ENCODE peak calls at places on chromosomes 3 and 15, in four cellular contexts. One of them, this sample, is unnamed.

GRCh38 chr15:70596354-70597055 is 166.9 kb downstream of the UACA start:
- DNase-seq in mesendoderm: no peak
- DNase-seq in IMR-90: peak; percentile 91
- DNase-seq in mesenchymal stem cell: peak; percentile 88
- DNase-seq in this sample: no peak

GRCh38 chr15:51401872-51402517 is 60.5 kb downstream of the GLDN start:
- DNase-seq in mesendoderm: peak; percentile 80
- DNase-seq in mesenchymal stem cell: peak; percentile 58
- DNase-seq in IMR-90: peak; percentile 26
- DNase-seq in this sample: peak; percentile 16

GRCh38 chr3:15795563-15796308 is 2.0 kb downstream of the ANKRD28 start:
- DNase-seq in mesendoderm: no peak
- DNase-seq in mesenchymal stem cell: peak; percentile 84
- DNase-seq in IMR-90: peak; percentile 68
- DNase-seq in this sample: no peak

GRCh38 chr15:85622432-85622831 is 172.3 kb downstream of the KLHL25 start:
- DNase-seq in IMR-90: peak; percentile 92
- DNase-seq in mesendoderm: no peak
- DNase-seq in mesenchymal stem cell: peak; percentile 83
- DNase-seq in this sample: no peak

GRCh38 chr3:197030379-197031314 is 1.0 kb upstream of the MELTF start:
- DNase-seq in IMR-90: no peak
- DNase-seq in mesenchymal stem cell: no peak
- DNase-seq in mesendoderm: peak; percentile 36
- DNase-seq in this sample: no peak

GRCh38 chr15:60396100-60396499 is 1.7 kb downstream of the ANXA2 start:
- DNase-seq in mesendoderm: peak; percentile 63
- DNase-seq in IMR-90: no peak
- DNase-seq in mesenchymal stem cell: peak; percentile 47
- DNase-seq in this sample: peak; percentile 91

GRCh38 chr15:41772720-41773331 is 1.5 kb upstream of the MAPKBP1 start:
- DNase-seq in mesendoderm: peak; percentile 86
- DNase-seq in mesenchymal stem cell: peak; percentile 85
- DNase-seq in IMR-90: peak; percentile 80
- DNase-seq in this sample: peak; percentile 56

GRCh38 chr3:190053919-190054672 is 66.6 kb downstream of the P3H2 start:
- DNase-seq in IMR-90: peak; percentile 92
- DNase-seq in mesenchymal stem cell: peak; percentile 93
- DNase-seq in mesendoderm: peak; percentile 77
- DNase-seq in this sample: peak; percentile 30

GRCh38 chr15:42919308-42919707 is 1.3 kb downstream of the TTBK2 start:
- DNase-seq in mesendoderm: no peak
- DNase-seq in mesenchymal stem cell: no peak
- DNase-seq in IMR-90: peak; percentile 6
- DNase-seq in this sample: no peak

GRCh38 chr3:187750513-187751123 is 5.3 kb upstream of the BCL6 start:
- DNase-seq in IMR-90: peak; percentile 20
- DNase-seq in mesenchymal stem cell: peak; percentile 86
- DNase-seq in mesendoderm: no peak
- DNase-seq in this sample: no peak

GRCh38 chr15:62035256-62035908 is 24.9 kb downstream of the VPS13C start:
- DNase-seq in mesendoderm: no peak
- DNase-seq in mesenchymal stem cell: peak; percentile 35
- DNase-seq in IMR-90: peak; percentile 75
- DNase-seq in this sample: no peak

GRCh38 chr3:25465266-25465860 is 37.3 kb downstream of the RARB start:
- DNase-seq in IMR-90: no peak
- DNase-seq in mesenchymal stem cell: no peak
- DNase-seq in mesendoderm: no peak
- DNase-seq in this sample: no peak

GRCh38 chr3:24185738-24186384 is 240.8 kb downstream of the NR1D2 start:
- DNase-seq in mesenchymal stem cell: peak; percentile 69
- DNase-seq in IMR-90: peak; percentile 57
- DNase-seq in mesendoderm: peak; percentile 89
- DNase-seq in this sample: peak; percentile 55

GRCh38 chr15:51260262-51260661 is 78.1 kb downstream of the CYP19A1 start:
- DNase-seq in mesenchymal stem cell: no peak
- DNase-seq in IMR-90: peak; percentile 8
- DNase-seq in mesendoderm: no peak
- DNase-seq in this sample: no peak

GRCh38 chr3:128076465-128076782 is 24.2 kb downstream of the SEC61A1 start:
- DNase-seq in IMR-90: no peak
- DNase-seq in mesenchymal stem cell: no peak
- DNase-seq in mesendoderm: no peak
- DNase-seq in this sample: no peak

GRCh38 chr3:119555929-119556328 is 3.5 kb downstream of the CD80 start:
- DNase-seq in mesendoderm: no peak
- DNase-seq in mesenchymal stem cell: no peak
- DNase-seq in IMR-90: no peak
- DNase-seq in this sample: no peak

GRCh38 chr15:69395460-69395859 is 18.7 kb upstream of the KIF23 start:
- DNase-seq in mesendoderm: no peak
- DNase-seq in mesenchymal stem cell: no peak
- DNase-seq in IMR-90: no peak
- DNase-seq in this sample: no peak

GRCh38 chr3:123733341-123733740 is 148.5 kb upstream of the HACD2 start:
- DNase-seq in mesendoderm: no peak
- DNase-seq in IMR-90: no peak
- DNase-seq in mesenchymal stem cell: no peak
- DNase-seq in this sample: no peak

GRCh38 chr15:25812073-25812472 is 51.1 kb downstream of the ATP10A start:
- DNase-seq in mesendoderm: no peak
- DNase-seq in IMR-90: no peak
- DNase-seq in mesenchymal stem cell: no peak
- DNase-seq in this sample: no peak

GRCh38 chr3:172040976-172041963 is 1.9 kb downstream of the FNDC3B start:
- DNase-seq in IMR-90: peak; percentile 41
- DNase-seq in mesenchymal stem cell: peak; percentile 60
- DNase-seq in mesendoderm: peak; percentile 53
- DNase-seq in this sample: peak; percentile 24

GRCh38 chr3:168073842-168074311 is 21.8 kb downstream of the GOLIM4 start:
- DNase-seq in mesenchymal stem cell: no peak
- DNase-seq in mesendoderm: no peak
- DNase-seq in IMR-90: no peak
- DNase-seq in this sample: no peak

GRCh38 chr3:15108869-15109268 is 9.9 kb upstream of the RBSN start:
- DNase-seq in mesenchymal stem cell: no peak
- DNase-seq in mesendoderm: no peak
- DNase-seq in IMR-90: no peak
- DNase-seq in this sample: no peak

GRCh38 chr3:142188846-142189245 is 36.5 kb downstream of the GK5 start:
- DNase-seq in IMR-90: no peak
- DNase-seq in mesendoderm: no peak
- DNase-seq in mesenchymal stem cell: no peak
- DNase-seq in this sample: no peak

GRCh38 chr3:31729573-31729972 is 196.8 kb downstream of the STT3B start:
- DNase-seq in IMR-90: no peak
- DNase-seq in mesendoderm: peak; percentile 22
- DNase-seq in mesenchymal stem cell: no peak
- DNase-seq in this sample: peak; percentile 53

GRCh38 chr3:115245437-115245836 is 98.3 kb upstream of the ZBTB20 start:
- DNase-seq in mesenchymal stem cell: peak; percentile 87
- DNase-seq in mesendoderm: no peak
- DNase-seq in IMR-90: peak; percentile 97
- DNase-seq in this sample: no peak

GRCh38 chr3:47001731-47002489 is 22.4 kb downstream of the NBEAL2 start:
- DNase-seq in mesenchymal stem cell: no peak
- DNase-seq in IMR-90: no peak
- DNase-seq in mesendoderm: no peak
- DNase-seq in this sample: peak; percentile 44

GRCh38 chr3:47004369-47005211 is 25.1 kb downstream of the NBEAL2 start:
- DNase-seq in mesenchymal stem cell: no peak
- DNase-seq in mesendoderm: no peak
- DNase-seq in IMR-90: no peak
- DNase-seq in this sample: no peak

GRCh38 chr3:47005212-47006144 is 26.0 kb downstream of the NBEAL2 start:
- DNase-seq in mesendoderm: no peak
- DNase-seq in IMR-90: no peak
- DNase-seq in mesenchymal stem cell: no peak
- DNase-seq in this sample: no peak

GRCh38 chr3:47002490-47003410 is 23.3 kb downstream of the NBEAL2 start:
- DNase-seq in mesendoderm: peak; percentile 67
- DNase-seq in mesenchymal stem cell: no peak
- DNase-seq in IMR-90: no peak
- DNase-seq in this sample: no peak

DNA sequence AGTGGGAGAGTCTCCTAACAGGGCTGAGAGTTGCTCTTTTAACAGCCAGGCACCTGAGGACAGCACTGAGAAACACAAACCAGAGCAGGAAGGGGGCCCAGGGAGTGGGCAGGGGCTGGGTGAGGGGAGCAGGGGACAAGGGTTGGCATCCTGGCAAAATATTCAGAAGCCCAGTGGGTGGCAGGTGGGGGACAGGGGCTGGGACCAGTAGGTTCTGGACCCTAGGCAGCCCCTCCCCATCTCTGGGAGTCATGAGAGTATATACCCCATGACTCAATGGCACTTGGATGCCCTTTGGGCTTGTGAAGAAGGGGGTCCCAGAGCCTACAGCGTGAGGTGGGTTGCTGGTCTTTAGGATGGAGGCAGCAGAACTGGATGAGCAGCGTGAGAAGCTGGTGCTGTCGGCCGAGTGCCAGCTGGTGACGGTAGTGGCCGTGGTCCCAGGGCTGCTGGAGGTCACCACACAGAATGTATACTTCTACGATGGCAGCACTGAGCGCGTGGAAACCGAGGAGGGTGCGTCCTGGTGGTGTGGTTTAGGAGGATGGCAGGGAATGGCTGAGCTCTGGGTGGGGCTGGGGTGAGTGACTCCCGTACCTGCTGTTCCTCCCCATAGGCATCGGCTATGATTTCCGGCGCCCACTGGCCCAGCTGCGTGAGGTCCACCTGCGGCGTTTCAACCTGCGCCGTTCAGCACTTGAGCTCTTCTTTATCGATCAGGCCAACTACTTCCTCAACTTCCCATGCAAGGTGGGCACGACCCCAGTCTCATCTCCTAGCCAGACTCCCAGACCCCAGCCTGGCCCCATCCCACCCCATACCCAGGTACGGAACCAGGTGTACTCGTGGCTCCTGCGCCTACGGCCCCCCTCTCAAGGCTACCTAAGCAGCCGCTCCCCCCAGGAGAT is 24.2 kb downstream of the NBEAL2 start:
- DNase-seq in IMR-90: no peak
- DNase-seq in mesendoderm: no peak
- DNase-seq in mesenchymal stem cell: no peak
- DNase-seq in this sample: no peak
- H3K23ac ChIP-seq in IMR-90: no peak overlapping the region
- H3K23ac ChIP-seq in mesendoderm: no peak overlapping the region
- H3K23ac ChIP-seq in mesenchymal stem cell: no peak overlapping the region
- H3K23ac ChIP-seq in this sample: no peak overlapping the region

GRCh38 chr15:31573759-31574158 is 247.1 kb downstream of the KLF13 start:
- DNase-seq in mesenchymal stem cell: no peak
- DNase-seq in IMR-90: no peak
- DNase-seq in mesendoderm: no peak
- DNase-seq in this sample: no peak
- H3K4ac ChIP-seq in mesenchymal stem cell: no peak overlapping the region
- H3K4ac ChIP-seq in IMR-90: no peak overlapping the region
- H3K4ac ChIP-seq in mesendoderm: no peak overlapping the region
- H3K4ac ChIP-seq in this sample: no peak overlapping the region

GRCh38 chr3:193727089-193727488 is 134.1 kb downstream of the OPA1 start:
- DNase-seq in mesendoderm: no peak
- DNase-seq in IMR-90: no peak
- DNase-seq in mesenchymal stem cell: no peak
- DNase-seq in this sample: no peak
- H2BK5ac ChIP-seq in mesendoderm: no peak overlapping the region
- H2BK5ac ChIP-seq in IMR-90: no peak overlapping the region
- H2BK5ac ChIP-seq in mesenchymal stem cell: no peak overlapping the region
- H2BK5ac ChIP-seq in this sample: no peak overlapping the region

GRCh38 chr15:68199340-68199739 is 5.8 kb downstream of the CALML4 start:
- DNase-seq in mesenchymal stem cell: no peak
- DNase-seq in mesendoderm: no peak
- DNase-seq in IMR-90: no peak
- DNase-seq in this sample: no peak
- H3K23ac ChIP-seq in mesenchymal stem cell: no peak overlapping the region
- H3K23ac ChIP-seq in mesendoderm: no peak overlapping the region
- H3K23ac ChIP-seq in IMR-90: no peak overlapping the region
- H3K23ac ChIP-seq in this sample: no peak overlapping the region

GRCh38 chr15:66939451-66940023 is 125.9 kb upstream of the SMAD3 start:
- DNase-seq in mesenchymal stem cell: no peak
- DNase-seq in mesendoderm: no peak
- DNase-seq in IMR-90: no peak
- DNase-seq in this sample: no peak
- H3K4ac ChIP-seq in mesenchymal stem cell: no peak overlapping the region
- H3K4ac ChIP-seq in mesendoderm: no peak overlapping the region
- H3K4ac ChIP-seq in IMR-90: no peak overlapping the region
- H3K4ac ChIP-seq in this sample: no peak overlapping the region

GRCh38 chr15:82535566-82536408 is 4.5 kb downstream of the RPS17 start:
- DNase-seq in mesenchymal stem cell: no peak
- DNase-seq in IMR-90: no peak
- DNase-seq in mesendoderm: no peak
- DNase-seq in this sample: no peak
- H2BK5ac ChIP-seq in mesenchymal stem cell: no peak overlapping the region
- H2BK5ac ChIP-seq in IMR-90: no peak overlapping the region
- H2BK5ac ChIP-seq in mesendoderm: no peak overlapping the region
- H2BK5ac ChIP-seq in this sample: no peak overlapping the region

DNA sequence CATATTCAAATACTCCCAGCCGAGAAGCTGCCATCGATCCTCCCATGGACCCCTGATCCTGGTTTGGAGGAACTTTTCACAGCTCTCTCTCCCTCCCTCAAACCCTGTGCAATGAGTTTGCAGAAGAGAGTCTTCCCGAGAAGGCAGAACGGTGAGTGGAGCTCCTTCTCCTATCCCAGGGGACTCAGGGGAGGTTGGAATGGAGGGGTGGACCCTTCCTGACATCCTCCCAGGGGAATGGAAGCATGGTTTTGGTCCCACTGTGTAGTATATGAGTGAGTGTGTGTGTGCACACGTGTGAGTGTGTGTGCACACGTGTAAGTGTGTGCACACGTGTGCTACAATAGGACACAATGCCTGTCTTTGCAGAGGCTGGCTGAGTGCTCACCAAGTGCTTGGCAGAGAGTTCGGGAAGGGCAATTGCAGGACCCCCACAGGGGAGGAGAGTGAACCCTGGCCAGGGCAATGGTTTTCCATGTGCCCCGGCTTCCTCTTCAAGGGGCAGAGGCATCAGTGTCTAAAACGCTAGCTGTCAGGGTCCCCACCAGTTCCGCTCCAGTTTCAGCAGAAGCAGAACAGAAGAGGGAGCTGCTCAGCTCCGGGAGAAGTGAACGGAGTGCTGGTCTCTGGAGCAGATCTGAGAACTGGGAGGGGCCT is 13.8 kb upstream of the IL16 start:
- DNase-seq in IMR-90: no peak
- DNase-seq in mesenchymal stem cell: no peak
- DNase-seq in mesendoderm: peak; percentile 43
- DNase-seq in this sample: no peak
- H3K23ac ChIP-seq in IMR-90: peak overlapping the region; percentile 84
- H3K23ac ChIP-seq in mesenchymal stem cell: no peak overlapping the region
- H3K23ac ChIP-seq in mesendoderm: no peak overlapping the region
- H3K23ac ChIP-seq in this sample: no peak overlapping the region

GRCh38 chr3:73144828-73145227 is 83.4 kb downstream of the EBLN2 start:
- DNase-seq in IMR-90: no peak
- DNase-seq in mesendoderm: no peak
- DNase-seq in mesenchymal stem cell: no peak
- DNase-seq in this sample: no peak
- H3K4ac ChIP-seq in IMR-90: no peak overlapping the region
- H3K4ac ChIP-seq in mesendoderm: no peak overlapping the region
- H3K4ac ChIP-seq in mesenchymal stem cell: no peak overlapping the region
- H3K4ac ChIP-seq in this sample: no peak overlapping the region

GRCh38 chr3:22720596-22720995 is 482.5 kb upstream of the UBE2E2 start:
- DNase-seq in mesenchymal stem cell: no peak
- DNase-seq in IMR-90: no peak
- DNase-seq in mesendoderm: no peak
- DNase-seq in this sample: no peak
- H2BK5ac ChIP-seq in mesenchymal stem cell: no peak overlapping the region
- H2BK5ac ChIP-seq in IMR-90: no peak overlapping the region
- H2BK5ac ChIP-seq in mesendoderm: no peak overlapping the region
- H2BK5ac ChIP-seq in this sample: no peak overlapping the region

This sample was measured in trophoblast cell.